ENCODE peak calls at places on chromosomes 13 and 19, in seven cellular contexts. One of them, this sample, is unnamed. For H3K4me1, the result is how much of the 10 kb centered on the place peaks cover.

GRCh38 chr13:94595006-94595942 is 678 bp downstream of the TGDS start:
- DNase-seq in neural progenitor cell: peak
- DNase-seq in fibroblast of lung: peak
- DNase-seq in tibial artery: no peak
- DNase-seq in cardiac muscle cell: peak
- DNase-seq in right atrium auricular region: no peak
- DNase-seq in uterus: no peak
- DNase-seq in this sample: no peak

GRCh38 chr19:43598445-43599240 is 2.2 kb downstream of the ZNF576 start:
- DNase-seq in neural progenitor cell: no peak
- DNase-seq in fibroblast of lung: no peak
- DNase-seq in tibial artery: no peak
- DNase-seq in cardiac muscle cell: no peak
- DNase-seq in right atrium auricular region: no peak
- DNase-seq in uterus: no peak
- DNase-seq in this sample: no peak

GRCh38 chr13:66618702-66619101 is 611.4 kb downstream of the PCDH9 start:
- DNase-seq in neural progenitor cell: peak
- DNase-seq in fibroblast of lung: peak
- DNase-seq in tibial artery: no peak
- DNase-seq in cardiac muscle cell: peak
- DNase-seq in right atrium auricular region: no peak
- DNase-seq in uterus: no peak
- DNase-seq in this sample: no peak

GRCh38 chr13:20393273-20394235 is 132.1 kb downstream of the CRYL1 start:
- DNase-seq in neural progenitor cell: no peak
- DNase-seq in fibroblast of lung: no peak
- DNase-seq in tibial artery: no peak
- DNase-seq in cardiac muscle cell: no peak
- DNase-seq in right atrium auricular region: no peak
- DNase-seq in uterus: no peak
- DNase-seq in this sample: no peak

GRCh38 chr19:16370671-16371391 is 46.2 kb downstream of the KLF2 start:
- DNase-seq in neural progenitor cell: no peak
- DNase-seq in fibroblast of lung: no peak
- DNase-seq in tibial artery: no peak
- DNase-seq in cardiac muscle cell: no peak
- DNase-seq in right atrium auricular region: no peak
- DNase-seq in uterus: no peak
- DNase-seq in this sample: peak

GRCh38 chr13:111897846-111898215 is 169.1 kb upstream of the SOX1 start:
- DNase-seq in neural progenitor cell: no peak
- DNase-seq in fibroblast of lung: no peak
- DNase-seq in tibial artery: no peak
- DNase-seq in cardiac muscle cell: no peak
- DNase-seq in right atrium auricular region: peak
- DNase-seq in uterus: no peak
- DNase-seq in this sample: no peak

GRCh38 chr13:83987394-83987793 is 105.1 kb upstream of the SLITRK1 start:
- DNase-seq in neural progenitor cell: no peak
- DNase-seq in fibroblast of lung: no peak
- DNase-seq in tibial artery: no peak
- DNase-seq in cardiac muscle cell: no peak
- DNase-seq in right atrium auricular region: no peak
- DNase-seq in uterus: no peak
- DNase-seq in this sample: no peak

GRCh38 chr13:48235100-48235813 is 2.3 kb downstream of the ITM2B start:
- DNase-seq in neural progenitor cell: peak
- DNase-seq in fibroblast of lung: peak
- DNase-seq in tibial artery: no peak
- DNase-seq in cardiac muscle cell: peak
- DNase-seq in right atrium auricular region: no peak
- DNase-seq in uterus: no peak
- DNase-seq in this sample: no peak

GRCh38 chr19:6038634-6039405 is 60.9 kb upstream of the RANBP3 start:
- DNase-seq in neural progenitor cell: no peak
- DNase-seq in fibroblast of lung: peak
- DNase-seq in tibial artery: peak
- DNase-seq in cardiac muscle cell: no peak
- DNase-seq in right atrium auricular region: peak
- DNase-seq in uterus: no peak
- DNase-seq in this sample: no peak

GRCh38 chr13:99124695-99125334 is 75.8 kb upstream of the UBAC2 start:
- DNase-seq in neural progenitor cell: no peak
- DNase-seq in fibroblast of lung: peak
- DNase-seq in tibial artery: no peak
- DNase-seq in cardiac muscle cell: peak
- DNase-seq in right atrium auricular region: no peak
- DNase-seq in uterus: no peak
- DNase-seq in this sample: no peak

GRCh38 chr13:24064258-24064860 is 96.2 kb upstream of the SPATA13 start:
- DNase-seq in neural progenitor cell: no peak
- DNase-seq in fibroblast of lung: no peak
- DNase-seq in tibial artery: no peak
- DNase-seq in cardiac muscle cell: no peak
- DNase-seq in right atrium auricular region: no peak
- DNase-seq in uterus: no peak
- DNase-seq in this sample: no peak

GRCh38 chr13:24063281-24063851 is 97.2 kb upstream of the SPATA13 start:
- DNase-seq in neural progenitor cell: no peak
- DNase-seq in fibroblast of lung: no peak
- DNase-seq in tibial artery: no peak
- DNase-seq in cardiac muscle cell: peak
- DNase-seq in right atrium auricular region: no peak
- DNase-seq in uterus: peak
- DNase-seq in this sample: no peak

GRCh38 chr13:24068472-24068871 is 92.0 kb upstream of the SPATA13 start:
- DNase-seq in neural progenitor cell: no peak
- DNase-seq in fibroblast of lung: no peak
- DNase-seq in tibial artery: no peak
- DNase-seq in cardiac muscle cell: no peak
- DNase-seq in right atrium auricular region: no peak
- DNase-seq in uterus: no peak
- DNase-seq in this sample: no peak

GRCh38 chr13:24066405-24067292 is 93.9 kb upstream of the SPATA13 start:
- DNase-seq in neural progenitor cell: no peak
- DNase-seq in fibroblast of lung: no peak
- DNase-seq in tibial artery: no peak
- DNase-seq in cardiac muscle cell: no peak
- DNase-seq in right atrium auricular region: no peak
- DNase-seq in uterus: no peak
- DNase-seq in this sample: no peak

DNA sequence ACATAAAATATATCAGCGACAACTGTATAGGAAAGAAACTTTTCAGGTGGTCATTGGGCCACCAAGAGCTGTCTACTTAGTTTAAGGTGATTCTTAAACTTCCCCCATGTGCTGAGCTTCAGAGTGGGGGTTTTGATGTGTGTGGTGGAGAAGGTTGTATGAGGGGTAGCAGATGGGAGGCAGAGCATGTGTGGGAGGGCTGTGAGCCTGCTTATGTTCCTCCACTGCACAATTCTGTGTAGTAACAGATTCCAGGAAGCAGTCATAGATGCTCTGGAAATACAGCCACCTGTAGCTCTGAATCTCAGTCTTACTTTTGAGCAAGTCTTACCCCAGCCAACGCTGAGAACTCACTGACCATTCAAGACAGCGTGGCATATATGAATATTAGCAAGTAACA is 95.3 kb upstream of the SPATA13 start:
- DNase-seq in neural progenitor cell: no peak
- DNase-seq in fibroblast of lung: no peak
- DNase-seq in tibial artery: no peak
- DNase-seq in cardiac muscle cell: no peak
- DNase-seq in right atrium auricular region: no peak
- DNase-seq in uterus: no peak
- DNase-seq in this sample: no peak
- H3K4me1 ChIP-seq in neural progenitor cell: under half
- H3K4me1 ChIP-seq in fibroblast of lung: under half
- H3K4me1 ChIP-seq in tibial artery: under half
- H3K4me1 ChIP-seq in cardiac muscle cell: under half
- H3K4me1 ChIP-seq in right atrium auricular region: under half
- H3K4me1 ChIP-seq in uterus: under half
- H3K4me1 ChIP-seq in this sample: under half

GRCh38 chr19:55212447-55212846 is 3.1 kb upstream of the PTPRH start:
- DNase-seq in neural progenitor cell: no peak
- DNase-seq in fibroblast of lung: no peak
- DNase-seq in tibial artery: no peak
- DNase-seq in cardiac muscle cell: no peak
- DNase-seq in right atrium auricular region: no peak
- DNase-seq in uterus: no peak
- DNase-seq in this sample: no peak

GRCh38 chr19:55213547-55213946 is 4.2 kb upstream of the PTPRH start:
- DNase-seq in neural progenitor cell: no peak
- DNase-seq in fibroblast of lung: no peak
- DNase-seq in tibial artery: no peak
- DNase-seq in cardiac muscle cell: no peak
- DNase-seq in right atrium auricular region: no peak
- DNase-seq in uterus: no peak
- DNase-seq in this sample: no peak

GRCh38 chr19:55220525-55220924 is 8.0 kb downstream of the TMEM86B start:
- DNase-seq in neural progenitor cell: peak
- DNase-seq in fibroblast of lung: no peak
- DNase-seq in tibial artery: no peak
- DNase-seq in cardiac muscle cell: no peak
- DNase-seq in right atrium auricular region: no peak
- DNase-seq in uterus: no peak
- DNase-seq in this sample: no peak

GRCh38 chr19:55216461-55217198 is 7.3 kb upstream of the PTPRH start:
- DNase-seq in neural progenitor cell: peak
- DNase-seq in fibroblast of lung: peak
- DNase-seq in tibial artery: no peak
- DNase-seq in cardiac muscle cell: peak
- DNase-seq in right atrium auricular region: peak
- DNase-seq in uterus: peak
- DNase-seq in this sample: peak
- TF ChIP-seq CTCF in neural progenitor cell: no peak
- TF ChIP-seq CTCF in fibroblast of lung: peak
- TF ChIP-seq CTCF in tibial artery: no peak
- TF ChIP-seq CTCF in cardiac muscle cell: no peak
- TF ChIP-seq CTCF in right atrium auricular region: no peak
- TF ChIP-seq CTCF in uterus: no peak
- TF ChIP-seq CTCF in this sample: no peak

GRCh38 chr13:110015253-110015652 is 228.9 kb upstream of the IRS2 start:
- DNase-seq in neural progenitor cell: no peak
- DNase-seq in fibroblast of lung: peak
- DNase-seq in tibial artery: no peak
- DNase-seq in cardiac muscle cell: peak
- DNase-seq in right atrium auricular region: no peak
- DNase-seq in uterus: no peak
- DNase-seq in this sample: no peak
- H3K27ac ChIP-seq in neural progenitor cell: no peak
- H3K27ac ChIP-seq in fibroblast of lung: no peak
- H3K27ac ChIP-seq in tibial artery: no peak
- H3K27ac ChIP-seq in cardiac muscle cell: no peak
- H3K27ac ChIP-seq in right atrium auricular region: no peak
- H3K27ac ChIP-seq in uterus: no peak
- H3K27ac ChIP-seq in this sample: no peak

DNA sequence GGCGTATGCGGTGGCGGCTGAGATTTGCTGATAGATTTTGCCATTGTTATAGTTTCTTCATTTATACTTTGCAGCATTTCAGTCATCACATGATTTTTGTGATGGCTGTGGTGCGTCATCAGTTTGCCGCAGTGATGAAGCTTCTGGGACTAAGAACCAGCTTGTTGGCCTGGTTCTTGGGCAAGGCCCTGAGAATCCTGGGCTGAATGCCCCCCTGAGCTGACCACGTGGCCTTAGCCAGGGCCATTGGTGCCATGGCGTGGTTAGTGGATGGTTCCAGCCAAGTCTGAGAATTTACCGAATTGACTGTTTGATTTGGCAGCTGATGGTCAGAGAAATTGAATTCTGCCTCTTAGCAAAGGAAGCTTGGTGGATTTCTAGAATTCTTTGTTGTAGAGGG is 17.8 kb downstream of the GATAD2A start:
- DNase-seq in neural progenitor cell: no peak
- DNase-seq in fibroblast of lung: no peak
- DNase-seq in tibial artery: peak
- DNase-seq in cardiac muscle cell: no peak
- DNase-seq in right atrium auricular region: no peak
- DNase-seq in uterus: no peak
- DNase-seq in this sample: no peak
- H3K4me1 ChIP-seq in neural progenitor cell: under half
- H3K4me1 ChIP-seq in fibroblast of lung: under half
- H3K4me1 ChIP-seq in tibial artery: under half
- H3K4me1 ChIP-seq in cardiac muscle cell: under half
- H3K4me1 ChIP-seq in right atrium auricular region: under half
- H3K4me1 ChIP-seq in uterus: under half
- H3K4me1 ChIP-seq in this sample: under half

GRCh38 chr19:11457831-11458230 is 22.4 kb downstream of the PRKCSH start:
- DNase-seq in neural progenitor cell: no peak
- DNase-seq in fibroblast of lung: no peak
- DNase-seq in tibial artery: no peak
- DNase-seq in cardiac muscle cell: no peak
- DNase-seq in right atrium auricular region: no peak
- DNase-seq in uterus: no peak
- DNase-seq in this sample: no peak
- TF ChIP-seq CTCF in neural progenitor cell: no peak
- TF ChIP-seq CTCF in fibroblast of lung: no peak
- TF ChIP-seq CTCF in tibial artery: no peak
- TF ChIP-seq CTCF in cardiac muscle cell: no peak
- TF ChIP-seq CTCF in right atrium auricular region: no peak
- TF ChIP-seq CTCF in uterus: no peak
- TF ChIP-seq CTCF in this sample: no peak

GRCh38 chr19:54955356-54955755 is 8.0 kb upstream of the NLRP7 start:
- DNase-seq in neural progenitor cell: no peak
- DNase-seq in fibroblast of lung: no peak
- DNase-seq in tibial artery: no peak
- DNase-seq in cardiac muscle cell: no peak
- DNase-seq in right atrium auricular region: no peak
- DNase-seq in uterus: no peak
- DNase-seq in this sample: no peak
- H3K27ac ChIP-seq in neural progenitor cell: no peak
- H3K27ac ChIP-seq in fibroblast of lung: no peak
- H3K27ac ChIP-seq in tibial artery: no peak
- H3K27ac ChIP-seq in cardiac muscle cell: no peak
- H3K27ac ChIP-seq in right atrium auricular region: no peak
- H3K27ac ChIP-seq in uterus: no peak
- H3K27ac ChIP-seq in this sample: no peak

DNA sequence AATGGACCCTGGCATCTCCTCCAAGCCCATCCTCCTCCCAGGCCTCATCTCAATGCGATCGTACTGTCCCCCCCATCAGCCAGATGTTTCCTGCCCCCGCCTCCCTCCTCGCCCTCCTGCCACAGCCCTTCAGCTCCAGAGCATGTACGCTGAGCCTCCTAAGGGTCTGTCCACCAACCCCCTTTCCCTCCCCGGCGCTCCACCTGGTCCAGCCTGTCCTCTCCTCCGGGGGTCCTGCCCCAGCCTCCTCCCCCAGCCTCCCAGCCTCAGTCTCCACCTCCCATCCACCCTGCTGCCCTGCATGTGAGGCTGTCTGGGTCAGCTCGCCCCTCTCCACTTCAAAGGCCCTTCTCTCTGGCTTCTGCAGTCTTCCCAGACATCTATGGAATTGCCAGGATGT is 4.5 kb downstream of the SIRT2 start:
- DNase-seq in neural progenitor cell: no peak
- DNase-seq in fibroblast of lung: no peak
- DNase-seq in tibial artery: no peak
- DNase-seq in cardiac muscle cell: no peak
- DNase-seq in right atrium auricular region: no peak
- DNase-seq in uterus: no peak
- DNase-seq in this sample: no peak
- H3K4me1 ChIP-seq in neural progenitor cell: under half
- H3K4me1 ChIP-seq in fibroblast of lung: under half
- H3K4me1 ChIP-seq in tibial artery: under half
- H3K4me1 ChIP-seq in cardiac muscle cell: under half
- H3K4me1 ChIP-seq in right atrium auricular region: under half
- H3K4me1 ChIP-seq in uterus: under half
- H3K4me1 ChIP-seq in this sample: under half